ENCODE peak calls at places on chromosomes 3 and 15, in seven cellular contexts. E, R, K, P, G, B and X are unnamed samples.

GRCh38 chr3:138862924-138863775 is 28.4 kb upstream of the PIK3CB start:
- DNase-seq in E (peak; percentile 32), R (peak; percentile 35), G (no peak), B (peak; percentile 65), K (no peak), P (peak; percentile 79), X (no peak)

GRCh38 chr3:197031315-197032285 is 2.0 kb upstream of the MELTF start:
- DNase-seq in B (peak; percentile 98), R (no peak), K (peak; percentile 84), G (no peak), E (peak; percentile 77), P (peak; percentile 97), X (no peak)

GRCh38 chr3:196081834-196082470 is at the start of gene TFRC:
- DNase-seq in E (peak; percentile 68), K (peak; percentile 99), B (peak; percentile 79), R (peak; percentile 97), P (peak; percentile 96), G (peak; percentile 98), X (peak; percentile 98)

GRCh38 chr3:120448707-120449650 is 1.8 kb downstream of the FSTL1 start:
- DNase-seq in E (peak; percentile 76), G (no peak), R (no peak), B (peak; percentile 54), P (peak; percentile 81), K (no peak), X (peak; percentile 8)

GRCh38 chr3:172580680-172581079 is 57.5 kb upstream of the TNFSF10 start:
- DNase-seq in P (no peak), R (no peak), B (no peak), E (no peak), K (no peak), G (no peak), X (no peak)

GRCh38 chr3:121956363-121956762 is 62.2 kb downstream of the SLC15A2 start:
- DNase-seq in P (no peak), B (no peak), K (no peak), G (no peak), R (peak; percentile 21), E (no peak), X (no peak)

GRCh38 chr3:8625991-8626390 is 18.6 kb downstream of the SSUH2 start:
- DNase-seq in R (no peak), B (peak; percentile 34), G (no peak), K (no peak), E (no peak), P (peak; percentile 44), X (no peak)

GRCh38 chr3:64344721-64345207 is 119.5 kb upstream of the PRICKLE2 start:
- DNase-seq in P (peak; percentile 75), G (no peak), E (peak; percentile 61), R (peak; percentile 42), B (peak; percentile 72), K (no peak), X (no peak)

GRCh38 chr3:4821975-4822374 is 157.3 kb upstream of the BHLHE40 start:
- DNase-seq in B (no peak), E (no peak), G (peak; percentile 13), K (no peak), P (no peak), R (no peak), X (no peak)

GRCh38 chr3:170081079-170081741 is 43.4 kb downstream of the GPR160 start:
- DNase-seq in E (peak; percentile 81), R (no peak), P (peak; percentile 46), G (no peak), B (no peak), K (no peak), X (no peak)

GRCh38 chr3:18847583-18848197 is 300.6 kb upstream of the KCNH8 start:
- DNase-seq in E (no peak), B (no peak), R (no peak), P (no peak), G (peak; percentile 59), K (no peak), X (no peak)

GRCh38 chr3:39230453-39230852 is 38.1 kb upstream of the XIRP1 start:
- DNase-seq in P (no peak), E (no peak), G (no peak), B (no peak), R (no peak), K (no peak), X (no peak)

GRCh38 chr15:96330450-96331140 is at the start of gene NR2F2:
- DNase-seq in E (peak; percentile 95), B (peak; percentile 99), P (peak; percentile 100), K (peak; percentile 96), R (peak; percentile 91), G (no peak), X (peak; percentile 94)

GRCh38 chr15:70722266-70723123 is 40.9 kb downstream of the UACA start:
- DNase-seq in G (peak; percentile 45), K (no peak), P (peak; percentile 73), B (no peak), R (no peak), E (no peak), X (no peak)

GRCh38 chr15:75455982-75456531 is 4.6 kb upstream of the SIN3A start:
- DNase-seq in P (peak; percentile 68), B (peak; percentile 46), E (no peak), K (no peak), R (no peak), G (peak; percentile 72), X (no peak)

GRCh38 chr3:38829404-38829803 is 13.4 kb upstream of the SCN10A start:
- DNase-seq in P (peak; percentile 92), R (no peak), G (no peak), E (peak; percentile 35), K (peak; percentile 12), B (peak; percentile 88), X (peak; percentile 7)

GRCh38 chr15:89836255-89837133 is 21.8 kb upstream of the ANPEP start:
- DNase-seq in E (peak; percentile 92), R (no peak), P (peak; percentile 95), G (no peak), K (no peak), B (peak; percentile 86), X (no peak)

GRCh38 chr3:125010393-125010792 is 45.4 kb downstream of the HEG1 start:
- DNase-seq in P (no peak), G (no peak), B (no peak), E (no peak), R (no peak), K (no peak), X (no peak)

GRCh38 chr3:124174463-124174862 is 182.5 kb upstream of the ROPN1 start:
- DNase-seq in R (no peak), P (no peak), G (no peak), K (peak; percentile 99), E (no peak), B (no peak), X (no peak)

DNA sequence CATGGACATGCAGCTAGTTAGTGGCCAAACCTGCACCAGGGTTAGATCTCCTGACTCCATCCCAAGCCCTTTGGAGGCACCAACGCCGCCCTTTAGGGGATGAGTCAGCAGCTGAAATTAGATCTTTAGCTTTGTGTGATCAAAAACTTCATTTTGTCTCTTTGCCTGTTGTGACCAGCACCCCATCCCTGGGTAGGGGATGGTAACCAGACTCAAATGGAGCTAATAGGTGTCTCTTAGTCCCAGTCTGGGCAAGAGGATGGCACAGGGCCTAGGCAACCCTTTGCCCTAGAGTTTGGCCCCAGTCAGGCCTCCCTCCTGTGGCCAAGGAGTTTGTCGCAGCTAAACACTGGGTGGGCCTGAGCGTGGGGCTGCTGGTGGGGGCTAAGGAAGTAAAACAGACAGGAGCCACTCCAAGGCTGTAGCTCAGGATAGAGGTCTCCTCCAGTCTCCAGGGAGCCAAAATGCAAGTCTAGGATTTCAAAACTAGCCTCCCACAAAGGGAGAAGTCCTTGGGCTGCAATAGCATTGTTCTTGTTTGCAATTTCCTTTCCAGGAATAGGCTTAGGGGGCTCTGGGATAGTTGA is 105.1 kb downstream of the CPN2 start:
- DNase-seq in K (no peak), G (no peak), P (no peak), E (no peak), B (no peak), R (peak; percentile 43), X (no peak)
- TF ChIP-seq CTCF in K (peak; percentile 22), G (peak; percentile 27), P (no peak), E (no peak), B (no peak), R (no peak), X (no peak)

DNA sequence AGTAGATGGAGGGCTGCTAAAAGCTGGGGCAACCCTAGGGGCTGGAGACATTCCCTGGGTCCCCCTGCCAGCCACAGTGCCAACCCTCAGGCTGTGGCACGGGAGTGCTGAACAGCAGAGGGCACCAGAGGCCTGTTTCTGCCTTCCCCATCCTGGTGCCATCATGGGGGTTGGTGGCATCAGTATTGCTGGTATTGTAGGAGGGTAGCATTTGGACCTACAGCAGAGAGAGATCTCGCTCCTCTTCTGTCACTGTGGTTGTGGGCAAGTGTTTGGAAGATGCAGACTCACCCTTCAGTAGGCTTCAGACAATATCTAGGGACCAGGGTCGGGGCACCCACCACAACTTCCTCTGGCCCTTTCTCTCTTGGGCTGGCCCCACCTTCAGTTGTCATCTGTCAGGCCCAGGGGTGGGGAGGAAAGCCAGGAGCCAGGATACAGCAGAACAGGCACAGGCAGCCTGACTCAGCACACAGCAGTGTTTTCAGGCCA is 123.5 kb downstream of the RPLP1 start:
- DNase-seq in B (no peak), K (peak; percentile 65), E (no peak), G (peak; percentile 43), P (peak; percentile 46), R (peak; percentile 54), X (peak; percentile 38)
- TF ChIP-seq CTCF in B (peak; percentile 82), K (peak; percentile 79), E (peak; percentile 70), G (peak; percentile 81), P (peak; percentile 61), R (peak; percentile 54), X (peak; percentile 42)

GRCh38 chr15:29631076-29632070 is 190.9 kb downstream of the TJP1 start:
- DNase-seq in E (peak; percentile 16), B (no peak), R (no peak), G (no peak), P (no peak), K (no peak), X (no peak)
- TF ChIP-seq CTCF in E (peak; percentile 17), B (peak; percentile 5), R (no peak), G (no peak), P (no peak), K (no peak), X (no peak)

GRCh38 chr3:50676031-50676705 is 1.4 kb downstream of the DOCK3 start:
- DNase-seq in K (no peak), G (no peak), P (no peak), B (no peak), E (no peak), R (no peak), X (no peak)
- TF ChIP-seq CTCF in K (no peak), G (no peak), P (no peak), B (no peak), E (no peak), R (no peak), X (no peak)